ENCODE peak calls at places on chromosomes 3 and 15, in five cellular contexts. B is A549, V is lower leg skin, Z is Peyer's patch, A is GM12878. X is an unnamed sample.

GRCh38 chr15:58438956-58439355 is 7.2 kb downstream of the LIPC start:
- DNase-seq in Z (no peak), V (no peak), B (peak; percentile 75), A (no peak), X (peak; percentile 66)

GRCh38 chr3:13076255-13076654 is 3.0 kb upstream of the IQSEC1 start:
- DNase-seq in A (no peak), Z (no peak), V (no peak), B (no peak), X (no peak)

GRCh38 chr3:31544634-31545033 is 11.9 kb downstream of the STT3B start:
- DNase-seq in Z (no peak), V (no peak), A (no peak), B (no peak), X (peak; percentile 23)

GRCh38 chr15:57070674-57071073 is 152.2 kb downstream of the TCF12 start:
- DNase-seq in B (no peak), A (no peak), Z (no peak), V (no peak), X (no peak)

GRCh38 chr3:124263168-124263567 is 271.2 kb upstream of the ROPN1 start:
- DNase-seq in A (no peak), Z (no peak), V (no peak), B (peak; percentile 21), X (peak; percentile 10)

GRCh38 chr15:53710906-53711305 is 48.6 kb downstream of the WDR72 start:
- DNase-seq in Z (no peak), B (no peak), A (no peak), V (no peak), X (no peak)

GRCh38 chr3:104909188-104909587 is 457.5 kb upstream of the ALCAM start:
- DNase-seq in Z (no peak), A (no peak), B (no peak), V (no peak), X (no peak)

GRCh38 chr15:75985966-75986365 is 26.3 kb downstream of the NRG4 start:
- DNase-seq in A (no peak), B (no peak), Z (no peak), V (no peak), X (no peak)

GRCh38 chr3:34301313-34301712 is 502.9 kb downstream of the PDCD6IP start:
- DNase-seq in B (no peak), Z (no peak), V (no peak), A (no peak), X (no peak)

GRCh38 chr15:39100106-39100505 is 480.8 kb upstream of the THBS1 start:
- DNase-seq in V (no peak), A (no peak), B (no peak), Z (no peak), X (no peak)

GRCh38 chr3:179840985-179841384 is 188.1 kb downstream of the USP13 start:
- DNase-seq in A (no peak), Z (no peak), V (no peak), B (no peak), X (no peak)

GRCh38 chr15:65339436-65339835 is 35.0 kb downstream of the RNU5B-1 start:
- DNase-seq in B (no peak), Z (no peak), A (no peak), V (no peak), X (no peak)

GRCh38 chr3:120192159-120192558 is 92.9 kb downstream of the GPR156 start:
- DNase-seq in A (no peak), V (no peak), Z (no peak), B (no peak), X (no peak)

GRCh38 chr3:159645874-159646273 is 342.8 kb upstream of the IL12A start:
- DNase-seq in B (no peak), Z (no peak), A (no peak), V (no peak), X (no peak)

GRCh38 chr3:41369838-41370237 is 170.5 kb downstream of the CTNNB1 start:
- DNase-seq in B (no peak), A (no peak), V (no peak), Z (no peak), X (no peak)

GRCh38 chr15:70853270-70853854 is 595 bp downstream of the LARP6 start:
- DNase-seq in Z (no peak), V (no peak), B (peak; percentile 54), A (no peak), X (no peak)

GRCh38 chr15:76325704-76326103 is 10.9 kb upstream of the ISL2 start:
- DNase-seq in B (no peak), A (no peak), V (no peak), Z (no peak), X (no peak)

GRCh38 chr3:14143826-14144225 is 19.0 kb downstream of the TMEM43 start:
- DNase-seq in V (peak; percentile 80), Z (no peak), B (peak; percentile 64), A (no peak), X (peak; percentile 16)

GRCh38 chr3:4222574-4222973 is 80.6 kb upstream of the SETMAR start:
- DNase-seq in V (no peak), Z (no peak), B (no peak), A (no peak), X (peak; percentile 38)

GRCh38 chr3:36944012-36944640 is 728 bp downstream of the TRANK1 start:
- DNase-seq in B (peak; percentile 44), V (peak; percentile 24), Z (peak; percentile 38), A (no peak), X (peak; percentile 87)

GRCh38 chr15:34122771-34123183 is 20.9 kb downstream of the PGBD4 start:
- DNase-seq in Z (no peak), B (no peak), A (peak; percentile 42), V (no peak), X (no peak)

GRCh38 chr3:177197041-177197933 is at the start of gene TBL1XR1:
- DNase-seq in V (peak; percentile 91), Z (peak; percentile 89), A (no peak), B (peak; percentile 66), X (peak; percentile 93)
- TF ChIP-seq POLR2A in V (no peak), Z (no peak), A (peak; percentile 69), B (no peak), X (no peak)

GRCh38 chr3:156553705-156554356 is 1.1 kb downstream of the SSR3 start:
- DNase-seq in Z (no peak), V (no peak), B (no peak), A (no peak), X (peak; percentile 51)
- TF ChIP-seq POLR2A in Z (no peak), V (no peak), B (no peak), A (no peak), X (no peak)

GRCh38 chr3:48468329-48468731 is 21.8 kb downstream of the ATRIP start:
- DNase-seq in Z (no peak), V (no peak), A (no peak), B (no peak), X (no peak)
- TF ChIP-seq POLR2A in Z (no peak), V (no peak), A (peak; percentile 61), B (no peak), X (no peak)

GRCh38 chr3:138608322-138609214 is at the start of gene FAIM:
- DNase-seq in V (peak; percentile 32), Z (peak; percentile 63), B (peak; percentile 46), A (no peak), X (peak; percentile 78)
- TF ChIP-seq POLR2A in V (no peak), Z (peak; percentile 11), B (peak; percentile 29), A (peak; percentile 81), X (no peak)

DNA sequence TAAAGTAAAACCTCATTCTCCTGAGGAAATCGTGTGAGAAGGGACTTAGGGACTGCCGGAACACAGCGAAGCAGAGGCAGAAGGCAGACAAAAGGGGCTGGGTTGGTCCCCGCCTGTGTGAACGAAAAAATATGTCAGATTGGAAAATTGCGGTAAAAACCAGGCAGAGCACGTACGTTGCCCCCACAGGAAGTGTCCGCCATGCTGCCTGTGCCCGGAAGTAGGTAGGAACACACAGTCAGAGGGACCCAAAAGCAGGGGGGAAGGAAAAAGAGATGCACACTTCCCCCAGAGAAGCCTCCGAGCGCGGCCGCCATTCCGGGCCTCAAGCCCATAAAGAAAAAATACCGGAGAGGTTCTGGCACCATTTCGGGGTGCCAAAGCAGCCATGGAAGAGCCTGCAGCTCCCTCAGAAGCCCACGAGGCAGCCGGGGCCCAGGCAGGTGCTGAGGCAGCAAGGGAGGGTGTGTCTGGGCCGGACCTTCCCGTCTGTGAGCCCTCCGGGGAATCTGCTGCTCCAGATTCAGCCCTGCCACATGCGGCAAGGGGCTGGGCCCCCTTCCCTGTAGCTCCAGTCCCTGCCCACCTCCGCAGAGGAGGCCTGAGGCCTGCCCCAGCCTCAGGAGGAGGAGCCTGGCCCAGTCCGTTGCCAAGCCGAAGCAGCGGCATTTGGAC is at the start of gene MKRN3:
- DNase-seq in B (peak; percentile 35), Z (no peak), A (no peak), V (no peak), X (peak; percentile 77)
- TF ChIP-seq POLR2A in B (peak; percentile 30), Z (no peak), A (no peak), V (no peak), X (peak; percentile 14)

DNA sequence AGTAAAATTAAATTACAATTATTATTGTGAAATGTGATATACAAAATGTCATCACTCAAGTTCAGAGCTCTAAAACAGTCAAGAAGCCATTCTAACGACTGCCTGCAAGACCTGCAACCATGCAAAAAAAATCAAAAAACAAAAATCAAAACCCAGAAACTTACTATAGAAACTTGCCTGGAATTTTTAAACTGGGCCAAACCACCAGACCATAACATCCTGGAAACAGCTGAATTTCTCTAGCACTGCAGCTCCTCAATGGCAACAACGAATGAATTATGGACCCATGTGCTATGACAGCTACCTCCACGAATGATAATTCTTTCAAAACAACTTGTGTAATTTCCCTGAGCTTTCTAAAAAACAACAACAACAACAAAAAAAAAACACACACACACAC is 130.0 kb upstream of the KCNMB2 start:
- DNase-seq in V (no peak), B (no peak), Z (no peak), A (no peak), X (no peak)
- TF ChIP-seq POLR2A in V (no peak), B (no peak), Z (no peak), A (no peak), X (no peak)

X was measured in erythroblast.